ENCODE peak calls at places on chromosomes 2 and 18, in four cellular contexts. U is HT1080, G is NCI-H146, H is NCI-H1092. T is an unnamed sample.

GRCh38 chr2:26577442-26578433 is 63.4 kb downstream of the CIB4 start:
- DNase-seq in U (peak), G (peak), H (no peak), T (peak)

GRCh38 chr18:48949606-48950535 is 894 bp downstream of the SMAD7 start:
- DNase-seq in U (peak), G (peak), H (peak), T (no peak)

GRCh38 chr2:213065583-213066444 is 85.6 kb downstream of the IKZF2 start:
- DNase-seq in U (no peak), G (peak), H (peak), T (peak)

GRCh38 chr2:165621086-165621560 is 151.6 kb downstream of the CSRNP3 start:
- DNase-seq in U (peak), G (peak), H (no peak), T (peak)

GRCh38 chr2:14134737-14135136 is 497.8 kb upstream of the LRATD1 start:
- DNase-seq in U (no peak), G (no peak), H (no peak), T (no peak)

GRCh38 chr2:237698338-237698694 is 70.9 kb downstream of the LRRFIP1 start:
- DNase-seq in U (no peak), G (no peak), H (no peak), T (no peak)

GRCh38 chr2:231068525-231069222 is 12.0 kb downstream of the PSMD1 start:
- DNase-seq in U (peak), G (no peak), H (no peak), T (no peak)

GRCh38 chr2:43340945-43341356 is 114.5 kb upstream of the ZFP36L2 start:
- DNase-seq in U (peak), G (no peak), H (no peak), T (no peak)

GRCh38 chr18:27843783-27844415 is 333.0 kb downstream of the CDH2 start:
- DNase-seq in U (peak), G (no peak), H (no peak), T (no peak)

GRCh38 chr2:172049721-172050120 is 35.6 kb upstream of the DLX1 start:
- DNase-seq in U (no peak), G (no peak), H (no peak), T (no peak)

GRCh38 chr2:231050018-231050901 is 6.4 kb upstream of the PSMD1 start:
- DNase-seq in U (no peak), G (no peak), H (no peak), T (no peak)

GRCh38 chr2:240620859-240621258 is 4.4 kb upstream of the GPR35 start:
- DNase-seq in U (no peak), G (no peak), H (no peak), T (no peak)

GRCh38 chr2:241926541-241927311 is 57.2 kb downstream of the RTP5 start:
- DNase-seq in U (no peak), G (no peak), H (no peak), T (no peak)

GRCh38 chr18:62772860-62773584 is 57.7 kb downstream of the PHLPP1 start:
- DNase-seq in U (no peak), G (no peak), H (no peak), T (no peak)

GRCh38 chr2:240390091-240391073 is 45.1 kb upstream of the GPC1 start:
- DNase-seq in U (no peak), G (no peak), H (no peak), T (no peak)

GRCh38 chr18:79493801-79494211 is 98.1 kb downstream of the NFATC1 start:
- DNase-seq in U (no peak), G (no peak), H (no peak), T (no peak)

GRCh38 chr18:41745166-41746049 is 209.6 kb upstream of the PIK3C3 start:
- DNase-seq in U (peak), G (peak), H (peak), T (peak)

GRCh38 chr2:129849559-129850160 is 129.8 kb upstream of the RAB6C start:
- DNase-seq in U (peak), G (peak), H (peak), T (peak)

GRCh38 chr2:160294339-160294803 is 94.3 kb upstream of the ITGB6 start:
- DNase-seq in U (peak), G (no peak), H (no peak), T (no peak)

GRCh38 chr2:65661980-65662653 is 229.7 kb upstream of the SPRED2 start:
- DNase-seq in U (no peak), G (no peak), H (no peak), T (no peak)

GRCh38 chr2:60515751-60516226 is 37.7 kb downstream of the BCL11A start:
- DNase-seq in U (peak), G (no peak), H (no peak), T (no peak)

GRCh38 chr18:2146754-2147153 is 424.6 kb downstream of the METTL4 start:
- DNase-seq in U (no peak), G (no peak), H (no peak), T (no peak)

GRCh38 chr2:24304098-24304497 is 56.2 kb downstream of the ITSN2 start:
- DNase-seq in U (no peak), G (no peak), H (peak), T (no peak)

GRCh38 chr2:98757904-98758421 is 27.0 kb upstream of the MGAT4A start:
- DNase-seq in U (peak), G (no peak), H (no peak), T (peak)

GRCh38 chr2:26712486-26713465 is 20.3 kb downstream of the KCNK3 start:
- DNase-seq in U (no peak), G (peak), H (peak), T (peak)

GRCh38 chr2:86441789-86442641 is 844 bp downstream of the KDM3A start:
- DNase-seq in U (peak), G (peak), H (no peak), T (no peak)

GRCh38 chr18:35239314-35239713 is 1.5 kb upstream of the ZNF397 start:
- DNase-seq in U (no peak), G (no peak), H (no peak), T (no peak)

GRCh38 chr2:84940088-84940470 is 30.9 kb upstream of the KCMF1 start:
- DNase-seq in U (no peak), G (no peak), H (no peak), T (no peak)

GRCh38 chr2:240722376-240722775 is 30.7 kb downstream of the AQP12A start:
- DNase-seq in U (no peak), G (no peak), H (no peak), T (no peak)

GRCh38 chr2:192196451-192197194 is 1.9 kb upstream of the TMEFF2 start:
- DNase-seq in U (no peak), G (peak), H (no peak), T (no peak)

GRCh38 chr2:32436150-32436549 is 79.3 kb downstream of the BIRC6 start:
- DNase-seq in U (peak), G (no peak), H (no peak), T (no peak)

GRCh38 chr2:160298960-160299359 is 98.9 kb upstream of the ITGB6 start:
- DNase-seq in U (peak), G (no peak), H (no peak), T (no peak)

GRCh38 chr2:166184789-166185188 is 57.0 kb upstream of the SCN1A start:
- DNase-seq in U (no peak), G (peak), H (no peak), T (no peak)

GRCh38 chr2:163182764-163183354 is 344.3 kb upstream of the KCNH7 start:
- DNase-seq in U (no peak), G (no peak), H (no peak), T (peak)

GRCh38 chr18:24398515-24398914 is 891 bp upstream of the OSBPL1A start:
- DNase-seq in U (peak), G (no peak), H (no peak), T (no peak)